ENCODE peak calls at places on chromosomes 6 and 20, in ten cellular contexts. F is gastrocnemius medialis; A is body of pancreas; N is tibial artery; P is psoas muscle; V is right lobe of liver; C is A549; L is uterus; B is CD4-positive, CD25-positive, alpha-beta regulatory T cell; T is neuronal stem cell. Y is an unnamed sample. For H3K4me1, the result is how much of the 10 kb centered on the place peaks cover.

GRCh38 chr20:14336667-14337066 is 745 bp downstream of the FLRT3 start:
- DNase-seq in F (no peak), A (peak), N (no peak), P (no peak), V (no peak), C (peak), L (no peak), B (no peak), T (no peak), Y (no peak)

GRCh38 chr20:21809961-21810523 is 104.6 kb downstream of the PAX1 start:
- DNase-seq in F (no peak), A (no peak), N (no peak), P (no peak), V (no peak), C (no peak), L (no peak), B (no peak), T (no peak), Y (no peak)

GRCh38 chr6:154937306-154938244 is 57.5 kb upstream of the TIAM2 start:
- DNase-seq in F (no peak), A (no peak), N (no peak), P (no peak), V (no peak), C (no peak), L (no peak), B (no peak), T (no peak), Y (no peak)

GRCh38 chr6:122297010-122297409 is 102.4 kb upstream of the HSF2 start:
- DNase-seq in F (no peak), A (no peak), N (no peak), P (no peak), V (no peak), C (no peak), L (no peak), B (no peak), T (no peak), Y (no peak)

GRCh38 chr6:84583784-84584183 is 180.6 kb downstream of the TBX18 start:
- DNase-seq in F (no peak), A (no peak), N (no peak), P (no peak), V (no peak), C (no peak), L (no peak), B (no peak), T (no peak), Y (no peak)

GRCh38 chr6:43964659-43965570 is 162.3 kb downstream of the MRPL14 start:
- DNase-seq in F (no peak), A (no peak), N (no peak), P (no peak), V (no peak), C (no peak), L (no peak), B (no peak), T (no peak), Y (no peak)

GRCh38 chr6:66429220-66429619 is 722.2 kb upstream of the EYS start:
- DNase-seq in F (no peak), A (no peak), N (no peak), P (no peak), V (no peak), C (no peak), L (no peak), B (no peak), T (no peak), Y (no peak)

GRCh38 chr20:46588532-46589509 is 38.4 kb upstream of the OCSTAMP start:
- DNase-seq in F (no peak), A (peak), N (no peak), P (no peak), V (no peak), C (no peak), L (no peak), B (no peak), T (no peak), Y (no peak)

GRCh38 chr20:14986026-14986655 is 648.7 kb upstream of the FLRT3 start:
- DNase-seq in F (no peak), A (peak), N (no peak), P (no peak), V (peak), C (peak), L (peak), B (no peak), T (no peak), Y (peak)

GRCh38 chr6:77844822-77845221 is 192.0 kb downstream of the MEI4 start:
- DNase-seq in F (no peak), A (no peak), N (no peak), P (no peak), V (no peak), C (no peak), L (no peak), B (no peak), T (no peak), Y (no peak)

GRCh38 chr20:58986968-58987517 is 6.0 kb downstream of the NELFCD start:
- DNase-seq in F (no peak), A (no peak), N (no peak), P (no peak), V (no peak), C (no peak), L (no peak), B (no peak), T (no peak), Y (no peak)

GRCh38 chr6:83311231-83311630 is 118.1 kb downstream of the RWDD2A start:
- DNase-seq in F (no peak), A (no peak), N (no peak), P (no peak), V (no peak), C (no peak), L (no peak), B (no peak), T (no peak), Y (no peak)

GRCh38 chr6:35052694-35053565 is 88.2 kb downstream of the TCP11 start:
- DNase-seq in F (peak), A (no peak), N (peak), P (peak), V (no peak), C (no peak), L (no peak), B (no peak), T (peak), Y (peak)
- H3K4me1 ChIP-seq in F (under half), A (under half), N (under half), P (under half), V (under half), C (under half), L (under half), B (under half), T (under half), Y (under half)

GRCh38 chr6:18389479-18389878 is 2.3 kb downstream of the RNF144B start:
- DNase-seq in F (no peak), A (peak), N (no peak), P (no peak), V (no peak), C (no peak), L (no peak), B (no peak), T (no peak), Y (no peak)
- H3K4me1 ChIP-seq in F (half or more), A (half or more), N (under half), P (under half), V (under half), C (under half), L (under half), B (under half), T (under half), Y (under half)

GRCh38 chr6:88868559-88868860 is 94.9 kb downstream of the RNGTT start:
- DNase-seq in F (no peak), A (no peak), N (no peak), P (no peak), V (no peak), C (no peak), L (no peak), B (no peak), T (no peak), Y (no peak)
- H3K4me1 ChIP-seq in F (under half), A (under half), N (under half), P (under half), V (under half), C (under half), L (under half), B (under half), T (under half), Y (under half)

DNA sequence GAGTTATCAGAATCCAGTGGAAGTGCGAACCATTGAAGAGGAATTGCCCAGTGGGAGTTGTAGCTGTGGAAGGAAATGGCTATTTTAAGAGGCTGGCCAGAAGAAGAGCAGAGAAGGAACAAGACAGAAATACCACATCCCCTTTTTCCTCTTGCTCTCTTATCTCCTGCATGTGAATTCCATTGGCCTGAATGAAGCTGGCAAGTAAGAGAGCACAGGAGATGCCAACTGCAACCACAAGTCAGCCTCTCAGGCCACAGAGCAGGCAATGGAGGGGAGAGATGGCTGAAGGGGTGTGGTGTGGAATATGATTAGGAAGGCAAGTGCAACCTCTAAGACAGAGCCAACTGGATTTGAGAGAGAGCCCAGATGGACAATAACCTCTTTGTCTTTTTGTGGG is 362.7 kb upstream of the IMPG1 start:
- DNase-seq in F (no peak), A (no peak), N (no peak), P (no peak), V (no peak), C (no peak), L (no peak), B (no peak), T (no peak), Y (no peak)
- H3K4me1 ChIP-seq in F (under half), A (under half), N (under half), P (under half), V (under half), C (under half), L (under half), B (under half), T (under half), Y (under half)

Y was measured in mucosa of descending colon.